ENCODE peak calls at places on chromosomes 12 and 14, in five cellular contexts. One of them, this sample, is unnamed.

GRCh38 chr14:78921856-78922255 is 751.7 kb downstream of the NRXN3 start:
- DNase-seq in SK-N-SH: no peak
- DNase-seq in GM12878: no peak
- DNase-seq in HCT116: no peak
- DNase-seq in HepG2: no peak
- DNase-seq in this sample: no peak

GRCh38 chr12:92294676-92295440 is 149.2 kb upstream of the BTG1 start:
- DNase-seq in SK-N-SH: no peak
- DNase-seq in GM12878: no peak
- DNase-seq in HCT116: no peak
- DNase-seq in HepG2: no peak
- DNase-seq in this sample: no peak

GRCh38 chr14:66228267-66228970 is 257.8 kb upstream of the CCDC196 start:
- DNase-seq in SK-N-SH: no peak
- DNase-seq in GM12878: no peak
- DNase-seq in HCT116: peak; percentile 3
- DNase-seq in HepG2: no peak
- DNase-seq in this sample: no peak

GRCh38 chr12:119206348-119207075 is 27.8 kb downstream of the HSPB8 start:
- DNase-seq in SK-N-SH: no peak
- DNase-seq in GM12878: no peak
- DNase-seq in HCT116: no peak
- DNase-seq in HepG2: no peak
- DNase-seq in this sample: no peak

GRCh38 chr14:100145682-100146464 is 13.6 kb downstream of the DEGS2 start:
- DNase-seq in SK-N-SH: no peak
- DNase-seq in GM12878: no peak
- DNase-seq in HCT116: no peak
- DNase-seq in HepG2: no peak
- DNase-seq in this sample: no peak

GRCh38 chr12:55727643-55728184 is 1.1 kb downstream of the CD63 start:
- DNase-seq in SK-N-SH: peak; percentile 76
- DNase-seq in GM12878: no peak
- DNase-seq in HCT116: no peak
- DNase-seq in HepG2: no peak
- DNase-seq in this sample: peak; percentile 55

GRCh38 chr12:38905480-38906351 is at the start of gene CPNE8:
- DNase-seq in SK-N-SH: peak; percentile 55
- DNase-seq in GM12878: peak; percentile 48
- DNase-seq in HCT116: peak; percentile 48
- DNase-seq in HepG2: no peak
- DNase-seq in this sample: peak; percentile 26

GRCh38 chr14:35332517-35333346 is 40.5 kb downstream of the PSMA6 start:
- DNase-seq in SK-N-SH: peak; percentile 22
- DNase-seq in GM12878: no peak
- DNase-seq in HCT116: no peak
- DNase-seq in HepG2: no peak
- DNase-seq in this sample: peak; percentile 76

GRCh38 chr12:126204326-126204725 is 1139.1 kb downstream of the AACS start:
- DNase-seq in SK-N-SH: no peak
- DNase-seq in GM12878: no peak
- DNase-seq in HCT116: no peak
- DNase-seq in HepG2: no peak
- DNase-seq in this sample: no peak

GRCh38 chr12:100593490-100593889 is 20.0 kb downstream of the GAS2L3 start:
- DNase-seq in SK-N-SH: no peak
- DNase-seq in GM12878: no peak
- DNase-seq in HCT116: no peak
- DNase-seq in HepG2: peak; percentile 65
- DNase-seq in this sample: no peak

GRCh38 chr12:45638386-45638785 is 91.1 kb upstream of the ARID2 start:
- DNase-seq in SK-N-SH: no peak
- DNase-seq in GM12878: no peak
- DNase-seq in HCT116: no peak
- DNase-seq in HepG2: no peak
- DNase-seq in this sample: no peak

GRCh38 chr12:63893170-63893569 is 48.7 kb downstream of the SRGAP1 start:
- DNase-seq in SK-N-SH: no peak
- DNase-seq in GM12878: no peak
- DNase-seq in HCT116: no peak
- DNase-seq in HepG2: no peak
- DNase-seq in this sample: no peak

GRCh38 chr14:99971929-99972747 is 93.1 kb upstream of the EVL start:
- DNase-seq in SK-N-SH: peak; percentile 67
- DNase-seq in GM12878: no peak
- DNase-seq in HCT116: no peak
- DNase-seq in HepG2: no peak
- DNase-seq in this sample: no peak

GRCh38 chr12:122422769-122423257 is 344 bp upstream of the CLIP1 start:
- DNase-seq in SK-N-SH: no peak
- DNase-seq in GM12878: no peak
- DNase-seq in HCT116: no peak
- DNase-seq in HepG2: peak; percentile 49
- DNase-seq in this sample: no peak

GRCh38 chr12:9342614-9343353 is 134.6 kb upstream of the PZP start:
- DNase-seq in SK-N-SH: no peak
- DNase-seq in GM12878: no peak
- DNase-seq in HCT116: no peak
- DNase-seq in HepG2: peak; percentile 92
- DNase-seq in this sample: no peak

GRCh38 chr14:62378057-62378456 is 615.8 kb downstream of the SNAPC1 start:
- DNase-seq in SK-N-SH: no peak
- DNase-seq in GM12878: no peak
- DNase-seq in HCT116: no peak
- DNase-seq in HepG2: no peak
- DNase-seq in this sample: no peak

GRCh38 chr12:96989916-96990315 is 82.9 kb downstream of the NEDD1 start:
- DNase-seq in SK-N-SH: no peak
- DNase-seq in GM12878: no peak
- DNase-seq in HCT116: peak; percentile 54
- DNase-seq in HepG2: peak; percentile 26
- DNase-seq in this sample: peak; percentile 84

GRCh38 chr14:32468955-32469354 is 139.9 kb downstream of the AKAP6 start:
- DNase-seq in SK-N-SH: no peak
- DNase-seq in GM12878: no peak
- DNase-seq in HCT116: no peak
- DNase-seq in HepG2: peak; percentile 28
- DNase-seq in this sample: peak; percentile 18

GRCh38 chr14:68670344-68670725 is 122.5 kb downstream of the ZFP36L1 start:
- DNase-seq in SK-N-SH: no peak
- DNase-seq in GM12878: no peak
- DNase-seq in HCT116: no peak
- DNase-seq in HepG2: no peak
- DNase-seq in this sample: no peak

GRCh38 chr14:103483600-103483999 is 39.0 kb downstream of the CKB start:
- DNase-seq in SK-N-SH: no peak
- DNase-seq in GM12878: no peak
- DNase-seq in HCT116: no peak
- DNase-seq in HepG2: no peak
- DNase-seq in this sample: no peak

GRCh38 chr12:117685115-117685926 is 283.5 kb downstream of the KSR2 start:
- DNase-seq in SK-N-SH: peak; percentile 84
- DNase-seq in GM12878: no peak
- DNase-seq in HCT116: no peak
- DNase-seq in HepG2: peak; percentile 42
- DNase-seq in this sample: no peak

GRCh38 chr14:95287176-95287754 is 32.4 kb downstream of the CLMN start:
- DNase-seq in SK-N-SH: no peak
- DNase-seq in GM12878: no peak
- DNase-seq in HCT116: no peak
- DNase-seq in HepG2: no peak
- DNase-seq in this sample: no peak

GRCh38 chr12:53068811-53069585 is 10.2 kb downstream of the SPRYD3 start:
- DNase-seq in SK-N-SH: no peak
- DNase-seq in GM12878: no peak
- DNase-seq in HCT116: no peak
- DNase-seq in HepG2: no peak
- DNase-seq in this sample: no peak

GRCh38 chr12:131487379-131488129 is 223.3 kb upstream of the SFSWAP start:
- DNase-seq in SK-N-SH: no peak
- DNase-seq in GM12878: no peak
- DNase-seq in HCT116: no peak
- DNase-seq in HepG2: no peak
- DNase-seq in this sample: peak; percentile 23

GRCh38 chr12:46788247-46788887 is 37.4 kb downstream of the SLC38A4 start:
- DNase-seq in SK-N-SH: no peak
- DNase-seq in GM12878: no peak
- DNase-seq in HCT116: no peak
- DNase-seq in HepG2: no peak
- DNase-seq in this sample: no peak

GRCh38 chr12:38904932-38905479 is 385 bp downstream of the CPNE8 start:
- DNase-seq in SK-N-SH: peak; percentile 18
- DNase-seq in GM12878: peak; percentile 65
- DNase-seq in HCT116: peak; percentile 88
- DNase-seq in HepG2: peak; percentile 52
- DNase-seq in this sample: peak; percentile 18

GRCh38 chr12:112537710-112538396 is 119.1 kb downstream of the PTPN11 start:
- DNase-seq in SK-N-SH: peak; percentile 48
- DNase-seq in GM12878: no peak
- DNase-seq in HCT116: peak; percentile 26
- DNase-seq in HepG2: peak; percentile 56
- DNase-seq in this sample: no peak

GRCh38 chr14:89826581-89826980 is 127.9 kb downstream of the EFCAB11 start:
- DNase-seq in SK-N-SH: no peak
- DNase-seq in GM12878: no peak
- DNase-seq in HCT116: no peak
- DNase-seq in HepG2: no peak
- DNase-seq in this sample: no peak
- TF ChIP-seq JUND in SK-N-SH: no peak
- TF ChIP-seq JUND in GM12878: no peak
- TF ChIP-seq JUND in HCT116: no peak
- TF ChIP-seq JUND in HepG2: no peak
- TF ChIP-seq JUND in this sample: no peak

DNA sequence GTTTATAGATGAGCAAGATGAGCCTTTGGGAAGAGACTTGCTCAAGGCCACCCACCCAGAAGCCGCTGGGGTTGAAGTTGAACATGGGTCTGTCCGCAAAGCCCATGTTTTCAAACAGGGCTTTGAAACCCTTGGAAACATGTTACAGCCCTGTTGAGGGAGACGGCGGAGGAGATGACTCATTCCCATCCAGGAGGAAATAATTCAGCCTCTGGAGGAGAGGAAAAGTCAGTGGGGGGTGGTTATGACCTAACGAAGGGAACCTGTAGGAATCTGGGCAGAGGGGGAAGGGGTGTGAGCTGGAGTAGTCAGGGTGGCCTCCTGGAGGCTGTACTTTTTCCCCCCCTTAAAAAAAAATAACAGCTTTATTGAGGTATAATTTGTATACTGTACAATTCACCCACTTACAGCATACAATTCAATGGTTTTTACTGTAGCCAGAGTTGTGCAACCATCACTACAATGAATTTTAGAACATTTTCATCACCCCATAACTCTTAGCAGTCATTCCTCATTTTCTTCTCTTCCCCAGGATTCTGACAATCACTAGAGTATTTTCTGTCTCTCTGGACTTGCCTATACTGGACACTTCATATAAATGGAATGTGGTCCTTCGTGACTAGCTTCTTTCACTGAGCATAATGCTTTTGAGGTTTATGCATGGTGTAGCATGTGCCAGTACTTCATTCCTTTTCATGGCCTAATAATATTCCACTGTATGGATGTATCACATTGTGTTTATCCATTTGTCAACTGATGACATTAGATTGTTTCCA is 1.9 kb upstream of the RIN3 start:
- DNase-seq in SK-N-SH: peak; percentile 33
- DNase-seq in GM12878: no peak
- DNase-seq in HCT116: peak; percentile 94
- DNase-seq in HepG2: no peak
- DNase-seq in this sample: no peak
- TF ChIP-seq JUND in SK-N-SH: peak; percentile 82
- TF ChIP-seq JUND in GM12878: no peak
- TF ChIP-seq JUND in HCT116: no peak
- TF ChIP-seq JUND in HepG2: no peak
- TF ChIP-seq JUND in this sample: no peak

GRCh38 chr12:3751151-3752095 is 1.5 kb downstream of the CRACR2A start:
- DNase-seq in SK-N-SH: no peak
- DNase-seq in GM12878: no peak
- DNase-seq in HCT116: no peak
- DNase-seq in HepG2: no peak
- DNase-seq in this sample: no peak
- TF ChIP-seq JUND in SK-N-SH: no peak
- TF ChIP-seq JUND in GM12878: no peak
- TF ChIP-seq JUND in HCT116: no peak
- TF ChIP-seq JUND in HepG2: no peak
- TF ChIP-seq JUND in this sample: no peak

GRCh38 chr12:106136263-106136662 is 2.5 kb downstream of the NUAK1 start:
- DNase-seq in SK-N-SH: peak; percentile 70
- DNase-seq in GM12878: no peak
- DNase-seq in HCT116: peak; percentile 37
- DNase-seq in HepG2: peak; percentile 73
- DNase-seq in this sample: peak; percentile 64
- TF ChIP-seq JUND in SK-N-SH: no peak
- TF ChIP-seq JUND in GM12878: no peak
- TF ChIP-seq JUND in HCT116: no peak
- TF ChIP-seq JUND in HepG2: no peak
- TF ChIP-seq JUND in this sample: no peak